ENCODE peak calls at places on chromosomes 2 and 18, in ten cellular contexts. One of them, this sample, is unnamed. For H3K4me1, the result is how much of the 10 kb centered on the place peaks cover.

GRCh38 chr2:58973831-58974281 is 732.7 kb upstream of the FANCL start:
- DNase-seq in upper lobe of right lung: no peak
- DNase-seq in uterus: no peak
- DNase-seq in A673: no peak
- DNase-seq in heart right ventricle: no peak
- DNase-seq in suprapubic skin: no peak
- DNase-seq in breast epithelium: no peak
- DNase-seq in thoracic aorta: no peak
- DNase-seq in endodermal cell: peak
- DNase-seq in left ventricle myocardium inferior: no peak
- DNase-seq in this sample: no peak

GRCh38 chr2:232667989-232668583 is 29.0 kb upstream of the GIGYF2 start:
- DNase-seq in upper lobe of right lung: no peak
- DNase-seq in uterus: no peak
- DNase-seq in A673: no peak
- DNase-seq in heart right ventricle: peak
- DNase-seq in suprapubic skin: no peak
- DNase-seq in breast epithelium: no peak
- DNase-seq in thoracic aorta: no peak
- DNase-seq in endodermal cell: no peak
- DNase-seq in left ventricle myocardium inferior: no peak
- DNase-seq in this sample: no peak

GRCh38 chr2:131042161-131042775 is 51.0 kb downstream of the FAM168B start:
- DNase-seq in upper lobe of right lung: no peak
- DNase-seq in uterus: no peak
- DNase-seq in A673: no peak
- DNase-seq in heart right ventricle: no peak
- DNase-seq in suprapubic skin: peak
- DNase-seq in breast epithelium: no peak
- DNase-seq in thoracic aorta: no peak
- DNase-seq in endodermal cell: peak
- DNase-seq in left ventricle myocardium inferior: no peak
- DNase-seq in this sample: no peak

GRCh38 chr18:21345851-21346250 is 103.8 kb downstream of the GREB1L start:
- DNase-seq in upper lobe of right lung: no peak
- DNase-seq in uterus: no peak
- DNase-seq in A673: no peak
- DNase-seq in heart right ventricle: no peak
- DNase-seq in suprapubic skin: no peak
- DNase-seq in breast epithelium: no peak
- DNase-seq in thoracic aorta: no peak
- DNase-seq in endodermal cell: no peak
- DNase-seq in left ventricle myocardium inferior: no peak
- DNase-seq in this sample: no peak

GRCh38 chr18:29383311-29384273 is 1206.7 kb upstream of the CDH2 start:
- DNase-seq in upper lobe of right lung: no peak
- DNase-seq in uterus: no peak
- DNase-seq in A673: no peak
- DNase-seq in heart right ventricle: no peak
- DNase-seq in suprapubic skin: no peak
- DNase-seq in breast epithelium: no peak
- DNase-seq in thoracic aorta: no peak
- DNase-seq in endodermal cell: no peak
- DNase-seq in left ventricle myocardium inferior: no peak
- DNase-seq in this sample: no peak

GRCh38 chr2:174688079-174688478 is 76.2 kb downstream of the CHRNA1 start:
- DNase-seq in upper lobe of right lung: no peak
- DNase-seq in uterus: no peak
- DNase-seq in A673: peak
- DNase-seq in heart right ventricle: no peak
- DNase-seq in suprapubic skin: no peak
- DNase-seq in breast epithelium: no peak
- DNase-seq in thoracic aorta: no peak
- DNase-seq in endodermal cell: no peak
- DNase-seq in left ventricle myocardium inferior: no peak
- DNase-seq in this sample: no peak

GRCh38 chr18:60120231-60120630 is 220.4 kb downstream of the PMAIP1 start:
- DNase-seq in upper lobe of right lung: no peak
- DNase-seq in uterus: no peak
- DNase-seq in A673: no peak
- DNase-seq in heart right ventricle: no peak
- DNase-seq in suprapubic skin: no peak
- DNase-seq in breast epithelium: no peak
- DNase-seq in thoracic aorta: no peak
- DNase-seq in endodermal cell: peak
- DNase-seq in left ventricle myocardium inferior: no peak
- DNase-seq in this sample: no peak

GRCh38 chr2:50401772-50402653 is 629.9 kb downstream of the NRXN1 start:
- DNase-seq in upper lobe of right lung: no peak
- DNase-seq in uterus: no peak
- DNase-seq in A673: peak
- DNase-seq in heart right ventricle: peak
- DNase-seq in suprapubic skin: no peak
- DNase-seq in breast epithelium: peak
- DNase-seq in thoracic aorta: no peak
- DNase-seq in endodermal cell: peak
- DNase-seq in left ventricle myocardium inferior: no peak
- DNase-seq in this sample: no peak

GRCh38 chr2:120343433-120344105 is 2.4 kb upstream of the INHBB start:
- DNase-seq in upper lobe of right lung: peak
- DNase-seq in uterus: peak
- DNase-seq in A673: peak
- DNase-seq in heart right ventricle: peak
- DNase-seq in suprapubic skin: peak
- DNase-seq in breast epithelium: peak
- DNase-seq in thoracic aorta: peak
- DNase-seq in endodermal cell: peak
- DNase-seq in left ventricle myocardium inferior: peak
- DNase-seq in this sample: no peak

GRCh38 chr18:75341267-75341666 is 86.2 kb downstream of the SMIM21 start:
- DNase-seq in upper lobe of right lung: no peak
- DNase-seq in uterus: no peak
- DNase-seq in A673: peak
- DNase-seq in heart right ventricle: no peak
- DNase-seq in suprapubic skin: no peak
- DNase-seq in breast epithelium: no peak
- DNase-seq in thoracic aorta: no peak
- DNase-seq in endodermal cell: peak
- DNase-seq in left ventricle myocardium inferior: no peak
- DNase-seq in this sample: no peak

GRCh38 chr2:149037851-149038250 is 648 bp upstream of the LYPD6B start:
- DNase-seq in upper lobe of right lung: no peak
- DNase-seq in uterus: no peak
- DNase-seq in A673: no peak
- DNase-seq in heart right ventricle: no peak
- DNase-seq in suprapubic skin: no peak
- DNase-seq in breast epithelium: no peak
- DNase-seq in thoracic aorta: no peak
- DNase-seq in endodermal cell: peak
- DNase-seq in left ventricle myocardium inferior: no peak
- DNase-seq in this sample: no peak
- TF ChIP-seq CTCF in upper lobe of right lung: peak
- TF ChIP-seq CTCF in uterus: no peak
- TF ChIP-seq CTCF in A673: no peak
- TF ChIP-seq CTCF in heart right ventricle: no peak
- TF ChIP-seq CTCF in suprapubic skin: no peak
- TF ChIP-seq CTCF in breast epithelium: no peak
- TF ChIP-seq CTCF in thoracic aorta: no peak
- TF ChIP-seq CTCF in endodermal cell: peak
- TF ChIP-seq CTCF in left ventricle myocardium inferior: no peak
- TF ChIP-seq CTCF in this sample: no peak

DNA sequence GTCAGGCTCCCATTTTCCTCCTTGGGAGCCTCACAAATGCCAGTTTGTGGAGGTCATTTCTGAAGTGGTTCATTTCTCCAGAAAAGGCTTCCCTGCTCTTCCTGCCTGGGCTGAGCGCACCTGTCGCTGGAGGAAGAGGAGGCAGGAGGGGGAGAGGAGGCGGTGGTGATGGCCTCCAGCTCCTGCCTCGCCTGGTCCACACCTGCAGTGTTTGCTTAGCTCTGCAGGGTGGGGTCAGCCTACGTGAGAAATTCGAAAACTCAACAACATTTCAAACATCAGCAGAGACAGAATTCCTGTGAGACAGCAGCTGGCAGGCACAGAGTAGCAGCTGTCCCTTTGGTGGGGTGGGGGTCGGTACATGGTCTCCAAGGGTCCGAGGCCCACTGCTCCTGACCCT is 7.9 kb downstream of the IMPA2 start:
- DNase-seq in upper lobe of right lung: no peak
- DNase-seq in uterus: no peak
- DNase-seq in A673: no peak
- DNase-seq in heart right ventricle: no peak
- DNase-seq in suprapubic skin: peak
- DNase-seq in breast epithelium: no peak
- DNase-seq in thoracic aorta: no peak
- DNase-seq in endodermal cell: no peak
- DNase-seq in left ventricle myocardium inferior: no peak
- DNase-seq in this sample: no peak
- H3K4me1 ChIP-seq in upper lobe of right lung: under half
- H3K4me1 ChIP-seq in uterus: under half
- H3K4me1 ChIP-seq in A673: under half
- H3K4me1 ChIP-seq in heart right ventricle: under half
- H3K4me1 ChIP-seq in suprapubic skin: under half
- H3K4me1 ChIP-seq in breast epithelium: under half
- H3K4me1 ChIP-seq in thoracic aorta: under half
- H3K4me1 ChIP-seq in endodermal cell: under half
- H3K4me1 ChIP-seq in left ventricle myocardium inferior: half or more
- H3K4me1 ChIP-seq in this sample: under half

GRCh38 chr2:216064014-216064630 is 17.5 kb downstream of the PECR start:
- DNase-seq in upper lobe of right lung: no peak
- DNase-seq in uterus: no peak
- DNase-seq in A673: no peak
- DNase-seq in heart right ventricle: no peak
- DNase-seq in suprapubic skin: no peak
- DNase-seq in breast epithelium: no peak
- DNase-seq in thoracic aorta: no peak
- DNase-seq in endodermal cell: no peak
- DNase-seq in left ventricle myocardium inferior: no peak
- DNase-seq in this sample: no peak

GRCh38 chr2:216055661-216056060 is 25.9 kb downstream of the PECR start:
- DNase-seq in upper lobe of right lung: no peak
- DNase-seq in uterus: no peak
- DNase-seq in A673: no peak
- DNase-seq in heart right ventricle: no peak
- DNase-seq in suprapubic skin: no peak
- DNase-seq in breast epithelium: no peak
- DNase-seq in thoracic aorta: no peak
- DNase-seq in endodermal cell: no peak
- DNase-seq in left ventricle myocardium inferior: no peak
- DNase-seq in this sample: no peak

GRCh38 chr2:216056739-216057138 is 24.9 kb downstream of the PECR start:
- DNase-seq in upper lobe of right lung: no peak
- DNase-seq in uterus: no peak
- DNase-seq in A673: no peak
- DNase-seq in heart right ventricle: no peak
- DNase-seq in suprapubic skin: no peak
- DNase-seq in breast epithelium: no peak
- DNase-seq in thoracic aorta: no peak
- DNase-seq in endodermal cell: no peak
- DNase-seq in left ventricle myocardium inferior: no peak
- DNase-seq in this sample: no peak

GRCh38 chr2:216057688-216058193 is 23.9 kb downstream of the PECR start:
- DNase-seq in upper lobe of right lung: peak
- DNase-seq in uterus: no peak
- DNase-seq in A673: no peak
- DNase-seq in heart right ventricle: no peak
- DNase-seq in suprapubic skin: no peak
- DNase-seq in breast epithelium: no peak
- DNase-seq in thoracic aorta: no peak
- DNase-seq in endodermal cell: no peak
- DNase-seq in left ventricle myocardium inferior: no peak
- DNase-seq in this sample: no peak

GRCh38 chr2:216059233-216059834 is 22.3 kb downstream of the PECR start:
- DNase-seq in upper lobe of right lung: no peak
- DNase-seq in uterus: no peak
- DNase-seq in A673: peak
- DNase-seq in heart right ventricle: no peak
- DNase-seq in suprapubic skin: no peak
- DNase-seq in breast epithelium: no peak
- DNase-seq in thoracic aorta: no peak
- DNase-seq in endodermal cell: no peak
- DNase-seq in left ventricle myocardium inferior: no peak
- DNase-seq in this sample: no peak
- TF ChIP-seq CTCF in upper lobe of right lung: peak
- TF ChIP-seq CTCF in uterus: no peak
- TF ChIP-seq CTCF in A673: peak
- TF ChIP-seq CTCF in heart right ventricle: no peak
- TF ChIP-seq CTCF in suprapubic skin: no peak
- TF ChIP-seq CTCF in breast epithelium: no peak
- TF ChIP-seq CTCF in thoracic aorta: no peak
- TF ChIP-seq CTCF in endodermal cell: peak
- TF ChIP-seq CTCF in left ventricle myocardium inferior: no peak
- TF ChIP-seq CTCF in this sample: no peak

GRCh38 chr2:134202361-134202760 is 51.5 kb upstream of the MGAT5 start:
- DNase-seq in upper lobe of right lung: no peak
- DNase-seq in uterus: no peak
- DNase-seq in A673: peak
- DNase-seq in heart right ventricle: no peak
- DNase-seq in suprapubic skin: no peak
- DNase-seq in breast epithelium: no peak
- DNase-seq in thoracic aorta: no peak
- DNase-seq in endodermal cell: no peak
- DNase-seq in left ventricle myocardium inferior: no peak
- DNase-seq in this sample: no peak
- H3K4me1 ChIP-seq in upper lobe of right lung: under half
- H3K4me1 ChIP-seq in uterus: under half
- H3K4me1 ChIP-seq in A673: under half
- H3K4me1 ChIP-seq in heart right ventricle: half or more
- H3K4me1 ChIP-seq in suprapubic skin: under half
- H3K4me1 ChIP-seq in breast epithelium: under half
- H3K4me1 ChIP-seq in thoracic aorta: under half
- H3K4me1 ChIP-seq in endodermal cell: under half
- H3K4me1 ChIP-seq in left ventricle myocardium inferior: half or more
- H3K4me1 ChIP-seq in this sample: under half

GRCh38 chr2:217922101-217923006 is 80.4 kb downstream of the TNS1 start:
- DNase-seq in upper lobe of right lung: no peak
- DNase-seq in uterus: peak
- DNase-seq in A673: no peak
- DNase-seq in heart right ventricle: no peak
- DNase-seq in suprapubic skin: no peak
- DNase-seq in breast epithelium: no peak
- DNase-seq in thoracic aorta: no peak
- DNase-seq in endodermal cell: peak
- DNase-seq in left ventricle myocardium inferior: peak
- DNase-seq in this sample: no peak
- TF ChIP-seq CTCF in upper lobe of right lung: peak
- TF ChIP-seq CTCF in uterus: peak
- TF ChIP-seq CTCF in A673: no peak
- TF ChIP-seq CTCF in heart right ventricle: peak
- TF ChIP-seq CTCF in suprapubic skin: no peak
- TF ChIP-seq CTCF in breast epithelium: no peak
- TF ChIP-seq CTCF in thoracic aorta: no peak
- TF ChIP-seq CTCF in endodermal cell: no peak
- TF ChIP-seq CTCF in left ventricle myocardium inferior: peak
- TF ChIP-seq CTCF in this sample: no peak

This sample was measured in esophagus squamous epithelium.